ENCODE peak calls at places on chromosomes 11 and 22, in eight cellular contexts. One of them, this sample, is unnamed.

GRCh38 chr11:100068116-100068515 is 619.0 kb upstream of the ARHGAP42 start:
- DNase-seq in HepG2: no peak
- DNase-seq in SK-N-SH: no peak
- DNase-seq in A549: no peak
- DNase-seq in H1: no peak
- DNase-seq in WTC11: no peak
- DNase-seq in endothelial cell of umbilical vein: no peak
- DNase-seq in NB4: no peak
- DNase-seq in this sample: no peak

GRCh38 chr11:131637469-131638175 is 267.2 kb downstream of the NTM start:
- DNase-seq in HepG2: no peak
- DNase-seq in SK-N-SH: no peak
- DNase-seq in H1: no peak
- DNase-seq in A549: no peak
- DNase-seq in NB4: no peak
- DNase-seq in WTC11: no peak
- DNase-seq in endothelial cell of umbilical vein: no peak
- DNase-seq in this sample: no peak

GRCh38 chr22:27474112-27474571 is 327.4 kb downstream of the MN1 start:
- DNase-seq in H1: no peak
- DNase-seq in HepG2: no peak
- DNase-seq in NB4: no peak
- DNase-seq in endothelial cell of umbilical vein: no peak
- DNase-seq in A549: no peak
- DNase-seq in WTC11: no peak
- DNase-seq in SK-N-SH: no peak
- DNase-seq in this sample: no peak

GRCh38 chr11:132064987-132065620 is 694.7 kb downstream of the NTM start:
- DNase-seq in endothelial cell of umbilical vein: peak; percentile 72
- DNase-seq in NB4: no peak
- DNase-seq in SK-N-SH: no peak
- DNase-seq in WTC11: no peak
- DNase-seq in H1: no peak
- DNase-seq in HepG2: no peak
- DNase-seq in A549: no peak
- DNase-seq in this sample: no peak

GRCh38 chr11:46387919-46388618 is 3.5 kb downstream of the CHRM4 start:
- DNase-seq in A549: no peak
- DNase-seq in endothelial cell of umbilical vein: no peak
- DNase-seq in H1: no peak
- DNase-seq in WTC11: no peak
- DNase-seq in NB4: peak; percentile 56
- DNase-seq in HepG2: no peak
- DNase-seq in SK-N-SH: no peak
- DNase-seq in this sample: no peak

GRCh38 chr11:125258626-125259025 is 94.1 kb downstream of the PKNOX2 start:
- DNase-seq in NB4: peak; percentile 27
- DNase-seq in endothelial cell of umbilical vein: no peak
- DNase-seq in A549: no peak
- DNase-seq in H1: no peak
- DNase-seq in HepG2: no peak
- DNase-seq in SK-N-SH: no peak
- DNase-seq in WTC11: no peak
- DNase-seq in this sample: no peak

GRCh38 chr11:78427615-78428272 is 10.1 kb upstream of the GAB2 start:
- DNase-seq in WTC11: no peak
- DNase-seq in NB4: no peak
- DNase-seq in A549: no peak
- DNase-seq in SK-N-SH: no peak
- DNase-seq in endothelial cell of umbilical vein: no peak
- DNase-seq in HepG2: no peak
- DNase-seq in H1: no peak
- DNase-seq in this sample: no peak

GRCh38 chr11:128884703-128885338 is 6.3 kb upstream of the KCNJ5 start:
- DNase-seq in NB4: peak; percentile 78
- DNase-seq in A549: peak; percentile 56
- DNase-seq in endothelial cell of umbilical vein: peak; percentile 80
- DNase-seq in H1: peak; percentile 78
- DNase-seq in SK-N-SH: peak; percentile 77
- DNase-seq in WTC11: peak; percentile 67
- DNase-seq in HepG2: peak; percentile 54
- DNase-seq in this sample: peak; percentile 63

GRCh38 chr11:94835571-94835970 is 67.4 kb downstream of the AMOTL1 start:
- DNase-seq in A549: no peak
- DNase-seq in endothelial cell of umbilical vein: peak; percentile 36
- DNase-seq in WTC11: no peak
- DNase-seq in H1: no peak
- DNase-seq in SK-N-SH: no peak
- DNase-seq in NB4: no peak
- DNase-seq in HepG2: no peak
- DNase-seq in this sample: no peak

GRCh38 chr11:131064373-131064991 is 148.2 kb upstream of the SNX19 start:
- DNase-seq in HepG2: peak; percentile 42
- DNase-seq in NB4: peak; percentile 73
- DNase-seq in endothelial cell of umbilical vein: peak; percentile 23
- DNase-seq in H1: peak; percentile 93
- DNase-seq in WTC11: peak; percentile 91
- DNase-seq in SK-N-SH: peak; percentile 80
- DNase-seq in A549: peak; percentile 54
- DNase-seq in this sample: peak; percentile 13

GRCh38 chr11:2761131-2762030 is 61.6 kb upstream of the KCNQ1OT1 start:
- DNase-seq in A549: no peak
- DNase-seq in SK-N-SH: no peak
- DNase-seq in endothelial cell of umbilical vein: no peak
- DNase-seq in H1: peak; percentile 39
- DNase-seq in NB4: no peak
- DNase-seq in WTC11: peak; percentile 9
- DNase-seq in HepG2: no peak
- DNase-seq in this sample: no peak

GRCh38 chr22:41576877-41577276 is 12.8 kb downstream of the PMM1 start:
- DNase-seq in H1: peak; percentile 85
- DNase-seq in A549: peak; percentile 60
- DNase-seq in WTC11: peak; percentile 87
- DNase-seq in endothelial cell of umbilical vein: peak; percentile 31
- DNase-seq in HepG2: peak; percentile 82
- DNase-seq in SK-N-SH: peak; percentile 58
- DNase-seq in NB4: peak; percentile 68
- DNase-seq in this sample: peak; percentile 35

GRCh38 chr11:117145393-117145761 is 1.3 kb downstream of the PAFAH1B2 start:
- DNase-seq in A549: peak; percentile 58
- DNase-seq in SK-N-SH: peak; percentile 61
- DNase-seq in WTC11: no peak
- DNase-seq in NB4: peak; percentile 69
- DNase-seq in H1: no peak
- DNase-seq in endothelial cell of umbilical vein: peak; percentile 73
- DNase-seq in HepG2: peak; percentile 16
- DNase-seq in this sample: no peak
- TF ChIP-seq MAX in A549: no peak
- TF ChIP-seq MAX in SK-N-SH: no peak
- TF ChIP-seq MAX in WTC11: no peak
- TF ChIP-seq MAX in NB4: no peak
- TF ChIP-seq MAX in H1: no peak
- TF ChIP-seq MAX in endothelial cell of umbilical vein: no peak
- TF ChIP-seq MAX in HepG2: no peak
- TF ChIP-seq MAX in this sample: peak; percentile 52

DNA sequence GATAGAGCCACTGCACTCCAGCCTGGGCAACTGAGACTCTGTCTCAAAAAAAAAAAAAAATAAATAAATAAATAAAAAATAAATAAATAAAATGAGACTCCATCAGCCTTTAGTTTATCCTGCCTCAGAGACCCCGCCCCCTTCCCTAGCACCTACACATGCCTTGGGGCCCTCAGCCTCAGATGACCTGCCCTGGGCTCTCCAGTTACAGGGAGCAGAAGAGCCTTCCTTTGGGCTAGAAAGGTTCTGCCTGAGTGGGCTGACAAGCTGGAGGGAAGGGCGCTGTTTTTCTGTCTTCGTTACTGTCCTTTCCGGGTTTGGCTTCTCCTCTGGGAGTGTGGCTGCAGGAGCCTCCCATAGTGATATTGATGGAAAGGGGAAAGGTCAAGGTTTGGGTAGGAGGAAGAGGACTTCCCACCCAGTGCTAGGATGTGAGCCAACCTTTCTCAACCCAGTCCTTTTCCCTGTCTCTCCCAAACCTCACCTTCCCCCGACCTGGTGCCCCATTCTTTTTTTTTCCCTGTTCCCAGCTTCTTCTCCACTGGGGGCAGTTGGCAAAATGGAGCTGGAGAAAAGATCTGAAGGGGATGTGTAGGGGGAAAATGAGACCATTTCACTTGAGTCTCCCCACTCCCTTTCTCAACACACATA is 1.5 kb upstream of the SF3B2 start:
- DNase-seq in SK-N-SH: peak; percentile 46
- DNase-seq in H1: peak; percentile 49
- DNase-seq in endothelial cell of umbilical vein: no peak
- DNase-seq in HepG2: no peak
- DNase-seq in WTC11: no peak
- DNase-seq in A549: peak; percentile 38
- DNase-seq in NB4: no peak
- DNase-seq in this sample: no peak
- TF ChIP-seq MAX in SK-N-SH: no peak
- TF ChIP-seq MAX in H1: no peak
- TF ChIP-seq MAX in endothelial cell of umbilical vein: no peak
- TF ChIP-seq MAX in HepG2: peak; percentile 27
- TF ChIP-seq MAX in WTC11: no peak
- TF ChIP-seq MAX in A549: no peak
- TF ChIP-seq MAX in NB4: no peak
- TF ChIP-seq MAX in this sample: no peak

GRCh38 chr11:68684385-68685356 is at the start of gene GAL:
- DNase-seq in HepG2: no peak
- DNase-seq in NB4: peak; percentile 76
- DNase-seq in H1: no peak
- DNase-seq in WTC11: peak; percentile 45
- DNase-seq in endothelial cell of umbilical vein: no peak
- DNase-seq in A549: no peak
- DNase-seq in SK-N-SH: peak; percentile 91
- DNase-seq in this sample: no peak
- TF ChIP-seq MAX in HepG2: no peak
- TF ChIP-seq MAX in NB4: peak; percentile 81
- TF ChIP-seq MAX in H1: peak; percentile 80
- TF ChIP-seq MAX in WTC11: no peak
- TF ChIP-seq MAX in endothelial cell of umbilical vein: no peak
- TF ChIP-seq MAX in A549: peak; percentile 45
- TF ChIP-seq MAX in SK-N-SH: no peak
- TF ChIP-seq MAX in this sample: peak; percentile 87

GRCh38 chr22:49784630-49784971 is 43.1 kb downstream of the BRD1 start:
- DNase-seq in SK-N-SH: no peak
- DNase-seq in WTC11: no peak
- DNase-seq in HepG2: no peak
- DNase-seq in endothelial cell of umbilical vein: no peak
- DNase-seq in NB4: no peak
- DNase-seq in A549: no peak
- DNase-seq in H1: no peak
- DNase-seq in this sample: no peak

GRCh38 chr22:49783926-49784629 is 43.6 kb downstream of the BRD1 start:
- DNase-seq in HepG2: no peak
- DNase-seq in endothelial cell of umbilical vein: no peak
- DNase-seq in A549: no peak
- DNase-seq in SK-N-SH: no peak
- DNase-seq in NB4: no peak
- DNase-seq in WTC11: no peak
- DNase-seq in H1: no peak
- DNase-seq in this sample: no peak

GRCh38 chr22:49785841-49786451 is 41.7 kb downstream of the BRD1 start:
- DNase-seq in WTC11: no peak
- DNase-seq in H1: no peak
- DNase-seq in A549: no peak
- DNase-seq in endothelial cell of umbilical vein: peak; percentile 27
- DNase-seq in NB4: peak; percentile 57
- DNase-seq in SK-N-SH: no peak
- DNase-seq in HepG2: no peak
- DNase-seq in this sample: no peak

GRCh38 chr22:49783036-49783746 is 44.5 kb downstream of the BRD1 start:
- DNase-seq in HepG2: no peak
- DNase-seq in A549: no peak
- DNase-seq in NB4: no peak
- DNase-seq in SK-N-SH: no peak
- DNase-seq in WTC11: no peak
- DNase-seq in endothelial cell of umbilical vein: no peak
- DNase-seq in H1: no peak
- DNase-seq in this sample: no peak

DNA sequence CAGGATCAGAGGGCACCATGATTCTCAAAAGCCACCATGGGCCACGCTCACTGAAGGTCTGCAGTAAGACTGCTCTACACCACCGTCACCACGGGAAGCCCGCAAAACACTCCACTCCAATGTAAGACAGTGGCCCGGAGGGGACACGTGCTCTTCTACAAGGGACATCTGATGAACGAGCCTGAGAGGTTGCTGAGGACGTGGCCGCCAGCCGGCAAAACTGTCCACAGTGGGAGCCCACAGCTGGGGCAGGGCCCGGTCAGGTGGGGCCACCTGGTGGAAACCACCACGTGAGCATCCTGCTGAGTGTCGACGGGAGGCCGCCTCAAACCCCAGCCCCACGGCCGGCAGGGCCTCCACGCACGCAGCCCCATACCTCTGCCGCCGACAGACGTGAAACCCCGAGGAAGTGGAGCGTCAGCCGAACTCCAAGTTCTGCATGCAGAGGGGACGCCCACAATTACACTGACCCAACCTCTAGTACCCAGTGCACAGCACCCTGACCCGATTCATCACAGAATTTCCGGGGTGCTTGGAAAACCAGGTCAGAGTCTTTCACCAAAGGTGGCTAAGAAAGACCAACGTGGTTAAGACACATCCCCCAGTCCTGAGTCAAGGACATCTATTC is 42.6 kb downstream of the BRD1 start:
- DNase-seq in SK-N-SH: no peak
- DNase-seq in HepG2: no peak
- DNase-seq in endothelial cell of umbilical vein: no peak
- DNase-seq in H1: no peak
- DNase-seq in WTC11: no peak
- DNase-seq in NB4: no peak
- DNase-seq in A549: no peak
- DNase-seq in this sample: no peak
- TF ChIP-seq MAX in SK-N-SH: no peak
- TF ChIP-seq MAX in HepG2: no peak
- TF ChIP-seq MAX in endothelial cell of umbilical vein: no peak
- TF ChIP-seq MAX in H1: no peak
- TF ChIP-seq MAX in WTC11: no peak
- TF ChIP-seq MAX in NB4: no peak
- TF ChIP-seq MAX in A549: no peak
- TF ChIP-seq MAX in this sample: no peak

GRCh38 chr11:114256898-114257286 is 39.3 kb upstream of the NNMT start:
- DNase-seq in WTC11: no peak
- DNase-seq in HepG2: no peak
- DNase-seq in A549: no peak
- DNase-seq in H1: no peak
- DNase-seq in endothelial cell of umbilical vein: no peak
- DNase-seq in SK-N-SH: no peak
- DNase-seq in NB4: no peak
- DNase-seq in this sample: no peak
- TF ChIP-seq MAX in WTC11: no peak
- TF ChIP-seq MAX in HepG2: no peak
- TF ChIP-seq MAX in A549: no peak
- TF ChIP-seq MAX in H1: no peak
- TF ChIP-seq MAX in endothelial cell of umbilical vein: no peak
- TF ChIP-seq MAX in SK-N-SH: no peak
- TF ChIP-seq MAX in NB4: no peak
- TF ChIP-seq MAX in this sample: no peak